ENCODE peak calls at places on chromosomes 3 and 15, in six cellular contexts. G is HFF-Myc, X is osteocyte, R is fibroblast of the aortic adventitia, M is nephron progenitor cell, Q is HFFc6. C is an unnamed sample.

GRCh38 chr3:151796105-151796705 is 17.7 kb upstream of the AADAC start:
- DNase-seq in G (no peak), X (no peak), R (peak), M (no peak), Q (no peak), C (no peak)

GRCh38 chr15:71627188-71627587 is 183.2 kb upstream of the NR2E3 start:
- DNase-seq in G (no peak), X (no peak), R (no peak), M (no peak), Q (peak), C (no peak)

GRCh38 chr3:121719423-121719822 is 30.1 kb downstream of the GOLGB1 start:
- DNase-seq in G (no peak), X (no peak), R (no peak), M (no peak), Q (no peak), C (no peak)

GRCh38 chr3:4850928-4851265 is 128.3 kb upstream of the BHLHE40 start:
- DNase-seq in G (no peak), X (no peak), R (no peak), M (no peak), Q (no peak), C (no peak)

GRCh38 chr3:128351476-128352085 is 115.1 kb downstream of the DNAJB8 start:
- DNase-seq in G (no peak), X (no peak), R (no peak), M (no peak), Q (no peak), C (no peak)

GRCh38 chr3:183692436-183692835 is 5.2 kb upstream of the YEATS2 start:
- DNase-seq in G (no peak), X (peak), R (no peak), M (no peak), Q (no peak), C (no peak)

GRCh38 chr3:9014189-9014588 is 50.9 kb upstream of the RAD18 start:
- DNase-seq in G (no peak), X (no peak), R (peak), M (no peak), Q (peak), C (no peak)

GRCh38 chr15:48334260-48334659 is 3.0 kb downstream of the DUT start:
- DNase-seq in G (no peak), X (no peak), R (no peak), M (no peak), Q (no peak), C (no peak)

GRCh38 chr3:181178991-181179390 is 189.5 kb upstream of the DNAJC19 start:
- DNase-seq in G (no peak), X (no peak), R (no peak), M (no peak), Q (no peak), C (no peak)

GRCh38 chr15:56225520-56225919 is 18.2 kb downstream of the RFX7 start:
- DNase-seq in G (no peak), X (no peak), R (no peak), M (no peak), Q (no peak), C (no peak)

GRCh38 chr3:184659797-184660301 is 52.0 kb downstream of the MAGEF1 start:
- DNase-seq in G (no peak), X (no peak), R (no peak), M (no peak), Q (no peak), C (no peak)

GRCh38 chr3:37855363-37855970 is 6.2 kb upstream of the CTDSPL start:
- DNase-seq in G (peak), X (peak), R (peak), M (peak), Q (peak), C (peak)

GRCh38 chr3:39205919-39206516 is 13.6 kb upstream of the XIRP1 start:
- DNase-seq in G (no peak), X (no peak), R (no peak), M (no peak), Q (no peak), C (no peak)

GRCh38 chr3:174863488-174863887 is 4.4 kb downstream of the NAALADL2 start:
- DNase-seq in G (no peak), X (no peak), R (no peak), M (no peak), Q (peak), C (no peak)

GRCh38 chr3:174862666-174863065 is 3.5 kb downstream of the NAALADL2 start:
- DNase-seq in G (no peak), X (no peak), R (no peak), M (no peak), Q (no peak), C (no peak)

GRCh38 chr3:174859109-174859735 is at the start of gene NAALADL2:
- DNase-seq in G (no peak), X (no peak), R (no peak), M (no peak), Q (no peak), C (no peak)

GRCh38 chr3:174859756-174860155 is 622 bp downstream of the NAALADL2 start:
- DNase-seq in G (no peak), X (no peak), R (no peak), M (no peak), Q (no peak), C (no peak)

DNA sequence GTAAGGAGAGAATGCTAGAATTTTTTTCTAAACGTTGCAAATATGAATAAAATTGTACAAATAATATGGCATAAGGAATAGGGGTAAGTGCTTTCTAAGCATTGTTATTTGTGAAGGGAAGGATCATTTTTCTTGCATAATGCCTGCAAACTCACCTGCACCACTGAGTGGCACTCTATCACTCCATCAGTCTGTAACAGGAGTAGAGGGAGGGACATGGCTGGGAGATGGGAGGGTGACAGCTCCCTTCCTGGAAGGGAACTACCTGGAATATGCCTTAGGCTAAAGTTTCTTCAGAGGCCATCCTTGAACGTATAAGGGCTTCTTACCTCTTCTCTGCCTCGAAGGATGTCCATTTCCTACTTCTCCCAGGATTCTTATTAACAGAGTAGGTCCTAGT is 3.0 kb downstream of the NAALADL2 start:
- DNase-seq in G (no peak), X (no peak), R (no peak), M (no peak), Q (no peak), C (no peak)
- TF ChIP-seq CTCF in G (peak), X (no peak), R (no peak), M (no peak), Q (peak), C (no peak)

GRCh38 chr3:42880601-42881451 is 5.1 kb upstream of the CYP8B1 start:
- DNase-seq in G (peak), X (peak), R (peak), M (peak), Q (peak), C (peak)
- TF ChIP-seq CTCF in G (peak), X (peak), R (peak), M (peak), Q (peak), C (peak)

GRCh38 chr3:64255941-64256340 is 30.7 kb upstream of the PRICKLE2 start:
- DNase-seq in G (no peak), X (no peak), R (no peak), M (no peak), Q (no peak), C (no peak)
- TF ChIP-seq CTCF in G (no peak), X (no peak), R (no peak), M (no peak), Q (no peak), C (no peak)

GRCh38 chr15:53739187-53739586 is 20.3 kb downstream of the WDR72 start:
- DNase-seq in G (no peak), X (no peak), R (no peak), M (no peak), Q (no peak), C (no peak)
- TF ChIP-seq CTCF in G (no peak), X (no peak), R (no peak), M (no peak), Q (no peak), C (no peak)

GRCh38 chr15:45378149-45378912 is at the start of gene GATM:
- DNase-seq in G (peak), X (peak), R (peak), M (peak), Q (peak), C (peak)
- TF ChIP-seq CTCF in G (peak), X (peak), R (peak), M (peak), Q (peak), C (peak)

DNA sequence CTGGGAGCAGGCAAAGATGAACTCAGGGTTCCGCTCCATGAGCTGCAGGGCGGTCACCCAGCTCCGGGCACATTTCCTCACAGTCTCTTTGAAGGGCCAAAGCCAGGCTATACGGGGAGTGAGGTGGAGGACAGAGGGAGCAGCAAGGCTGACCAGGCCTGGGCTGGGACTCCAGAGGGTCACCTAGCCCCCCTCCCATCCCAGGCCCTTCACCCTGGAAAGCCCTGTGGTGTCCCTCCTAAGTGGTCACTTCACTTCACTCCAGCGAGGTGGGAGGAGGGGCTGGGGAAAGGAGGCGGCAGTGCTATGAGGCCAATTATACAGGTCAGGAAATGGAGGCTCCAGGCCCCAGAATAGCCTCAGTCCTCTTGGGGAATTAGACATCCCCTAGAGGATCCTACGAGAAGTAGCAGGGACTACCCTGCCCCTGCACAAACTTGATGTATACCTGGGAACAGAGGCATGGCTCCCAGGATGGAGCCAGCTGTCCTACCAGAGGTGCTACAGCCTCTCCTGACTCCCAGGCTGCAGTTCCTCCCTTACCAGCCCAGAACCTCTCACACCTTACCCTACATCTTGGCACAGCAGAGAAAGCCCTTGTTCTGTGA is 5.7 kb downstream of the MAN2C1 start:
- DNase-seq in G (no peak), X (no peak), R (no peak), M (no peak), Q (no peak), C (no peak)
- TF ChIP-seq CTCF in G (no peak), X (no peak), R (no peak), M (no peak), Q (no peak), C (no peak)

C was measured in astrocyte of the cerebellum.